ENCODE peak calls at places on chromosomes 16 and 17, in nine cellular contexts. One of them, this sample, is unnamed.

GRCh38 chr16:48865511-48865910 is 255.5 kb upstream of the N4BP1 start:
- DNase-seq in neural progenitor cell: no peak
- DNase-seq in GM23248: no peak
- DNase-seq in fibroblast of lung: no peak
- DNase-seq in K562: no peak
- DNase-seq in GM12878: no peak
- DNase-seq in DND-41: no peak
- DNase-seq in astrocyte: no peak
- DNase-seq in keratinocyte: no peak
- DNase-seq in this sample: no peak

GRCh38 chr17:75273968-75274708 is 3.1 kb upstream of the MIF4GD start:
- DNase-seq in neural progenitor cell: no peak
- DNase-seq in GM23248: peak
- DNase-seq in fibroblast of lung: peak
- DNase-seq in K562: no peak
- DNase-seq in GM12878: no peak
- DNase-seq in DND-41: no peak
- DNase-seq in astrocyte: peak
- DNase-seq in keratinocyte: no peak
- DNase-seq in this sample: no peak

GRCh38 chr17:79528592-79529125 is 82.2 kb downstream of the RBFOX3 start:
- DNase-seq in neural progenitor cell: no peak
- DNase-seq in GM23248: no peak
- DNase-seq in fibroblast of lung: no peak
- DNase-seq in K562: no peak
- DNase-seq in GM12878: no peak
- DNase-seq in DND-41: no peak
- DNase-seq in astrocyte: no peak
- DNase-seq in keratinocyte: no peak
- DNase-seq in this sample: no peak

GRCh38 chr17:50950002-50950877 is 84.1 kb upstream of the TOB1 start:
- DNase-seq in neural progenitor cell: peak
- DNase-seq in GM23248: peak
- DNase-seq in fibroblast of lung: peak
- DNase-seq in K562: peak
- DNase-seq in GM12878: no peak
- DNase-seq in DND-41: peak
- DNase-seq in astrocyte: peak
- DNase-seq in keratinocyte: peak
- DNase-seq in this sample: no peak

GRCh38 chr17:55116440-55116914 is 147.9 kb downstream of the STXBP4 start:
- DNase-seq in neural progenitor cell: no peak
- DNase-seq in GM23248: no peak
- DNase-seq in fibroblast of lung: no peak
- DNase-seq in K562: no peak
- DNase-seq in GM12878: no peak
- DNase-seq in DND-41: no peak
- DNase-seq in astrocyte: no peak
- DNase-seq in keratinocyte: no peak
- DNase-seq in this sample: no peak

GRCh38 chr17:4232168-4232813 is 31.5 kb downstream of the ANKFY1 start:
- DNase-seq in neural progenitor cell: no peak
- DNase-seq in GM23248: peak
- DNase-seq in fibroblast of lung: peak
- DNase-seq in K562: no peak
- DNase-seq in GM12878: no peak
- DNase-seq in DND-41: no peak
- DNase-seq in astrocyte: peak
- DNase-seq in keratinocyte: no peak
- DNase-seq in this sample: no peak

GRCh38 chr17:15513058-15513858 is 45.8 kb upstream of the CDRT4 start:
- DNase-seq in neural progenitor cell: no peak
- DNase-seq in GM23248: peak
- DNase-seq in fibroblast of lung: peak
- DNase-seq in K562: no peak
- DNase-seq in GM12878: no peak
- DNase-seq in DND-41: no peak
- DNase-seq in astrocyte: peak
- DNase-seq in keratinocyte: no peak
- DNase-seq in this sample: no peak

GRCh38 chr16:59042296-59042695 is 308.2 kb upstream of the GOT2 start:
- DNase-seq in neural progenitor cell: no peak
- DNase-seq in GM23248: no peak
- DNase-seq in fibroblast of lung: no peak
- DNase-seq in K562: no peak
- DNase-seq in GM12878: no peak
- DNase-seq in DND-41: no peak
- DNase-seq in astrocyte: peak
- DNase-seq in keratinocyte: no peak
- DNase-seq in this sample: no peak

GRCh38 chr16:31009894-31010293 is 544 bp downstream of the STX1B start:
- DNase-seq in neural progenitor cell: peak
- DNase-seq in GM23248: peak
- DNase-seq in fibroblast of lung: no peak
- DNase-seq in K562: no peak
- DNase-seq in GM12878: no peak
- DNase-seq in DND-41: no peak
- DNase-seq in astrocyte: no peak
- DNase-seq in keratinocyte: no peak
- DNase-seq in this sample: no peak

GRCh38 chr16:85269165-85269564 is 156.9 kb upstream of the CIBAR2 start:
- DNase-seq in neural progenitor cell: no peak
- DNase-seq in GM23248: no peak
- DNase-seq in fibroblast of lung: no peak
- DNase-seq in K562: no peak
- DNase-seq in GM12878: no peak
- DNase-seq in DND-41: no peak
- DNase-seq in astrocyte: no peak
- DNase-seq in keratinocyte: no peak
- DNase-seq in this sample: no peak

GRCh38 chr16:58510776-58511628 is 4.3 kb upstream of the SETD6 start:
- DNase-seq in neural progenitor cell: no peak
- DNase-seq in GM23248: no peak
- DNase-seq in fibroblast of lung: no peak
- DNase-seq in K562: no peak
- DNase-seq in GM12878: no peak
- DNase-seq in DND-41: no peak
- DNase-seq in astrocyte: no peak
- DNase-seq in keratinocyte: no peak
- DNase-seq in this sample: no peak

GRCh38 chr17:45314761-45315549 is 1.9 kb downstream of the MAP3K14 start:
- DNase-seq in neural progenitor cell: no peak
- DNase-seq in GM23248: peak
- DNase-seq in fibroblast of lung: no peak
- DNase-seq in K562: no peak
- DNase-seq in GM12878: no peak
- DNase-seq in DND-41: no peak
- DNase-seq in astrocyte: no peak
- DNase-seq in keratinocyte: no peak
- DNase-seq in this sample: no peak

GRCh38 chr17:16988749-16989229 is 16.9 kb upstream of the TNFRSF13B start:
- DNase-seq in neural progenitor cell: no peak
- DNase-seq in GM23248: no peak
- DNase-seq in fibroblast of lung: no peak
- DNase-seq in K562: no peak
- DNase-seq in GM12878: peak
- DNase-seq in DND-41: no peak
- DNase-seq in astrocyte: peak
- DNase-seq in keratinocyte: no peak
- DNase-seq in this sample: no peak

GRCh38 chr16:9370071-9370491 is 278.6 kb downstream of the HAPSTR1 start:
- DNase-seq in neural progenitor cell: no peak
- DNase-seq in GM23248: no peak
- DNase-seq in fibroblast of lung: no peak
- DNase-seq in K562: no peak
- DNase-seq in GM12878: no peak
- DNase-seq in DND-41: no peak
- DNase-seq in astrocyte: no peak
- DNase-seq in keratinocyte: no peak
- DNase-seq in this sample: no peak

GRCh38 chr16:69566437-69567030 is 768 bp downstream of the NFAT5 start:
- DNase-seq in neural progenitor cell: peak
- DNase-seq in GM23248: peak
- DNase-seq in fibroblast of lung: peak
- DNase-seq in K562: peak
- DNase-seq in GM12878: no peak
- DNase-seq in DND-41: peak
- DNase-seq in astrocyte: peak
- DNase-seq in keratinocyte: no peak
- DNase-seq in this sample: no peak

GRCh38 chr16:89261691-89262563 is 44.4 kb downstream of the ZNF778 start:
- DNase-seq in neural progenitor cell: no peak
- DNase-seq in GM23248: no peak
- DNase-seq in fibroblast of lung: peak
- DNase-seq in K562: no peak
- DNase-seq in GM12878: no peak
- DNase-seq in DND-41: no peak
- DNase-seq in astrocyte: no peak
- DNase-seq in keratinocyte: no peak
- DNase-seq in this sample: no peak

GRCh38 chr16:84024854-84025253 is 17.7 kb downstream of the SLC38A8 start:
- DNase-seq in neural progenitor cell: no peak
- DNase-seq in GM23248: peak
- DNase-seq in fibroblast of lung: peak
- DNase-seq in K562: no peak
- DNase-seq in GM12878: no peak
- DNase-seq in DND-41: no peak
- DNase-seq in astrocyte: peak
- DNase-seq in keratinocyte: no peak
- DNase-seq in this sample: no peak

GRCh38 chr16:70740919-70741778 is 55.3 kb upstream of the MTSS2 start:
- DNase-seq in neural progenitor cell: no peak
- DNase-seq in GM23248: peak
- DNase-seq in fibroblast of lung: peak
- DNase-seq in K562: no peak
- DNase-seq in GM12878: no peak
- DNase-seq in DND-41: no peak
- DNase-seq in astrocyte: peak
- DNase-seq in keratinocyte: no peak
- DNase-seq in this sample: no peak

GRCh38 chr16:86375370-86375769 is 135.0 kb upstream of the FOXF1 start:
- DNase-seq in neural progenitor cell: no peak
- DNase-seq in GM23248: peak
- DNase-seq in fibroblast of lung: peak
- DNase-seq in K562: no peak
- DNase-seq in GM12878: no peak
- DNase-seq in DND-41: no peak
- DNase-seq in astrocyte: peak
- DNase-seq in keratinocyte: no peak
- DNase-seq in this sample: no peak

GRCh38 chr16:82741073-82741615 is 114.4 kb downstream of the CDH13 start:
- DNase-seq in neural progenitor cell: no peak
- DNase-seq in GM23248: no peak
- DNase-seq in fibroblast of lung: no peak
- DNase-seq in K562: no peak
- DNase-seq in GM12878: no peak
- DNase-seq in DND-41: no peak
- DNase-seq in astrocyte: peak
- DNase-seq in keratinocyte: no peak
- DNase-seq in this sample: no peak

GRCh38 chr17:65503557-65503956 is 57.9 kb downstream of the AXIN2 start:
- DNase-seq in neural progenitor cell: no peak
- DNase-seq in GM23248: no peak
- DNase-seq in fibroblast of lung: no peak
- DNase-seq in K562: no peak
- DNase-seq in GM12878: no peak
- DNase-seq in DND-41: no peak
- DNase-seq in astrocyte: no peak
- DNase-seq in keratinocyte: no peak
- DNase-seq in this sample: no peak

GRCh38 chr16:67653131-67654068 is 6.7 kb downstream of the ACD start:
- DNase-seq in neural progenitor cell: peak
- DNase-seq in GM23248: peak
- DNase-seq in fibroblast of lung: no peak
- DNase-seq in K562: no peak
- DNase-seq in GM12878: no peak
- DNase-seq in DND-41: no peak
- DNase-seq in astrocyte: no peak
- DNase-seq in keratinocyte: no peak
- DNase-seq in this sample: no peak
- TF ChIP-seq EZH2 in neural progenitor cell: peak
- TF ChIP-seq EZH2 in GM23248: no peak
- TF ChIP-seq EZH2 in fibroblast of lung: peak
- TF ChIP-seq EZH2 in K562: no peak
- TF ChIP-seq EZH2 in GM12878: no peak
- TF ChIP-seq EZH2 in DND-41: no peak
- TF ChIP-seq EZH2 in astrocyte: peak
- TF ChIP-seq EZH2 in keratinocyte: peak
- TF ChIP-seq EZH2 in this sample: no peak

GRCh38 chr17:35052240-35052608 is 11.3 kb downstream of the RFFL start:
- DNase-seq in neural progenitor cell: no peak
- DNase-seq in GM23248: peak
- DNase-seq in fibroblast of lung: peak
- DNase-seq in K562: no peak
- DNase-seq in GM12878: no peak
- DNase-seq in DND-41: no peak
- DNase-seq in astrocyte: peak
- DNase-seq in keratinocyte: no peak
- DNase-seq in this sample: no peak
- H3K9ac ChIP-seq in neural progenitor cell: no peak
- H3K9ac ChIP-seq in GM23248: no peak
- H3K9ac ChIP-seq in fibroblast of lung: no peak
- H3K9ac ChIP-seq in K562: no peak
- H3K9ac ChIP-seq in GM12878: no peak
- H3K9ac ChIP-seq in DND-41: peak
- H3K9ac ChIP-seq in astrocyte: peak
- H3K9ac ChIP-seq in keratinocyte: no peak
- H3K9ac ChIP-seq in this sample: no peak

GRCh38 chr17:39607057-39607850 is 466 bp downstream of the NEUROD2 start:
- DNase-seq in neural progenitor cell: peak
- DNase-seq in GM23248: no peak
- DNase-seq in fibroblast of lung: no peak
- DNase-seq in K562: no peak
- DNase-seq in GM12878: no peak
- DNase-seq in DND-41: no peak
- DNase-seq in astrocyte: no peak
- DNase-seq in keratinocyte: no peak
- DNase-seq in this sample: no peak
- TF ChIP-seq EZH2 in neural progenitor cell: peak
- TF ChIP-seq EZH2 in GM23248: peak
- TF ChIP-seq EZH2 in fibroblast of lung: peak
- TF ChIP-seq EZH2 in K562: no peak
- TF ChIP-seq EZH2 in GM12878: peak
- TF ChIP-seq EZH2 in DND-41: no peak
- TF ChIP-seq EZH2 in astrocyte: peak
- TF ChIP-seq EZH2 in keratinocyte: peak
- TF ChIP-seq EZH2 in this sample: peak

GRCh38 chr17:2171725-2172446 is 117.0 kb downstream of the HIC1 start:
- DNase-seq in neural progenitor cell: no peak
- DNase-seq in GM23248: peak
- DNase-seq in fibroblast of lung: peak
- DNase-seq in K562: no peak
- DNase-seq in GM12878: no peak
- DNase-seq in DND-41: no peak
- DNase-seq in astrocyte: peak
- DNase-seq in keratinocyte: no peak
- DNase-seq in this sample: no peak
- H3K9ac ChIP-seq in neural progenitor cell: no peak
- H3K9ac ChIP-seq in GM23248: peak
- H3K9ac ChIP-seq in fibroblast of lung: peak
- H3K9ac ChIP-seq in K562: no peak
- H3K9ac ChIP-seq in GM12878: no peak
- H3K9ac ChIP-seq in DND-41: no peak
- H3K9ac ChIP-seq in astrocyte: peak
- H3K9ac ChIP-seq in keratinocyte: peak
- H3K9ac ChIP-seq in this sample: peak

GRCh38 chr17:81004336-81005015 is 12.8 kb downstream of the CHMP6 start:
- DNase-seq in neural progenitor cell: peak
- DNase-seq in GM23248: peak
- DNase-seq in fibroblast of lung: no peak
- DNase-seq in K562: no peak
- DNase-seq in GM12878: no peak
- DNase-seq in DND-41: no peak
- DNase-seq in astrocyte: no peak
- DNase-seq in keratinocyte: no peak
- DNase-seq in this sample: no peak
- TF ChIP-seq EZH2 in neural progenitor cell: peak
- TF ChIP-seq EZH2 in GM23248: peak
- TF ChIP-seq EZH2 in fibroblast of lung: peak
- TF ChIP-seq EZH2 in K562: no peak
- TF ChIP-seq EZH2 in GM12878: no peak
- TF ChIP-seq EZH2 in DND-41: peak
- TF ChIP-seq EZH2 in astrocyte: peak
- TF ChIP-seq EZH2 in keratinocyte: peak
- TF ChIP-seq EZH2 in this sample: no peak

This sample was measured in SK-N-MC.